ENCODE peak calls at places on chromosomes 2 and 18, in four cellular contexts. One of them, this sample, is unnamed.

GRCh38 chr2:44798139-44798659 is 143.3 kb upstream of the SIX3 start:
- DNase-seq in adrenal gland: no peak
- DNase-seq in A549: no peak
- DNase-seq in heart left ventricle: no peak
- DNase-seq in this sample: no peak

GRCh38 chr2:158034198-158034831 is 67.4 kb upstream of the UPP2 start:
- DNase-seq in adrenal gland: peak; percentile 69
- DNase-seq in A549: peak; percentile 26
- DNase-seq in heart left ventricle: no peak
- DNase-seq in this sample: no peak

GRCh38 chr18:23113576-23113975 is 21.7 kb upstream of the CABLES1 start:
- DNase-seq in adrenal gland: no peak
- DNase-seq in A549: no peak
- DNase-seq in heart left ventricle: no peak
- DNase-seq in this sample: no peak

GRCh38 chr2:238247002-238247822 is 7.4 kb upstream of the HES6 start:
- DNase-seq in adrenal gland: no peak
- DNase-seq in A549: no peak
- DNase-seq in heart left ventricle: no peak
- DNase-seq in this sample: no peak

GRCh38 chr2:118059919-118060478 is 28.3 kb upstream of the INSIG2 start:
- DNase-seq in adrenal gland: no peak
- DNase-seq in A549: no peak
- DNase-seq in heart left ventricle: no peak
- DNase-seq in this sample: no peak

GRCh38 chr2:220273082-220273481 is 645.7 kb downstream of the SLC4A3 start:
- DNase-seq in adrenal gland: no peak
- DNase-seq in A549: no peak
- DNase-seq in heart left ventricle: no peak
- DNase-seq in this sample: no peak

GRCh38 chr2:172647439-172647838 is 88.2 kb upstream of the RAPGEF4 start:
- DNase-seq in adrenal gland: no peak
- DNase-seq in A549: no peak
- DNase-seq in heart left ventricle: no peak
- DNase-seq in this sample: no peak

GRCh38 chr2:222296911-222297599 is 1.7 kb downstream of the PAX3 start:
- DNase-seq in adrenal gland: no peak
- DNase-seq in A549: no peak
- DNase-seq in heart left ventricle: no peak
- DNase-seq in this sample: no peak

GRCh38 chr2:96145028-96145939 is at the start of gene DUSP2:
- DNase-seq in adrenal gland: peak; percentile 66
- DNase-seq in A549: peak; percentile 18
- DNase-seq in heart left ventricle: peak; percentile 77
- DNase-seq in this sample: peak; percentile 96

GRCh38 chr2:43114210-43114609 is 112.2 kb downstream of the ZFP36L2 start:
- DNase-seq in adrenal gland: no peak
- DNase-seq in A549: no peak
- DNase-seq in heart left ventricle: no peak
- DNase-seq in this sample: no peak

GRCh38 chr2:133362061-133362476 is 206.2 kb downstream of the NCKAP5 start:
- DNase-seq in adrenal gland: no peak
- DNase-seq in A549: peak; percentile 1
- DNase-seq in heart left ventricle: no peak
- DNase-seq in this sample: no peak

GRCh38 chr18:76479351-76480238 is 15.4 kb downstream of the ZNF516 start:
- DNase-seq in adrenal gland: no peak
- DNase-seq in A549: no peak
- DNase-seq in heart left ventricle: no peak
- DNase-seq in this sample: no peak

GRCh38 chr18:59993560-59993959 is 93.8 kb downstream of the PMAIP1 start:
- DNase-seq in adrenal gland: no peak
- DNase-seq in A549: no peak
- DNase-seq in heart left ventricle: no peak
- DNase-seq in this sample: no peak

GRCh38 chr2:111661286-111661940 is 222.6 kb downstream of the ANAPC1 start:
- DNase-seq in adrenal gland: no peak
- DNase-seq in A549: no peak
- DNase-seq in heart left ventricle: no peak
- DNase-seq in this sample: no peak

GRCh38 chr2:239005586-239005985 is 157.7 kb downstream of the TWIST2 start:
- DNase-seq in adrenal gland: no peak
- DNase-seq in A549: no peak
- DNase-seq in heart left ventricle: no peak
- DNase-seq in this sample: no peak

GRCh38 chr2:144522741-144523605 is 3.1 kb upstream of the ZEB2 start:
- DNase-seq in adrenal gland: peak; percentile 54
- DNase-seq in A549: peak; percentile 14
- DNase-seq in heart left ventricle: peak; percentile 65
- DNase-seq in this sample: no peak

GRCh38 chr2:190819835-190820234 is 60.8 kb upstream of the GLS start:
- DNase-seq in adrenal gland: no peak
- DNase-seq in A549: no peak
- DNase-seq in heart left ventricle: no peak
- DNase-seq in this sample: no peak

GRCh38 chr2:42922790-42923631 is 130.6 kb upstream of the HAAO start:
- DNase-seq in adrenal gland: no peak
- DNase-seq in A549: no peak
- DNase-seq in heart left ventricle: no peak
- DNase-seq in this sample: no peak

GRCh38 chr2:177298191-177298590 is 33.7 kb upstream of the NFE2L2 start:
- DNase-seq in adrenal gland: no peak
- DNase-seq in A549: no peak
- DNase-seq in heart left ventricle: no peak
- DNase-seq in this sample: no peak

GRCh38 chr2:3758906-3759305 is 55.5 kb downstream of the DCDC2C start:
- DNase-seq in adrenal gland: no peak
- DNase-seq in A549: no peak
- DNase-seq in heart left ventricle: no peak
- DNase-seq in this sample: no peak

GRCh38 chr2:38959938-38960608 is 70.4 kb downstream of the ARHGEF33 start:
- DNase-seq in adrenal gland: peak; percentile 83
- DNase-seq in A549: no peak
- DNase-seq in heart left ventricle: peak; percentile 87
- DNase-seq in this sample: peak; percentile 12

GRCh38 chr2:164717000-164717597 is 95.8 kb upstream of the GRB14 start:
- DNase-seq in adrenal gland: no peak
- DNase-seq in A549: no peak
- DNase-seq in heart left ventricle: no peak
- DNase-seq in this sample: no peak

DNA sequence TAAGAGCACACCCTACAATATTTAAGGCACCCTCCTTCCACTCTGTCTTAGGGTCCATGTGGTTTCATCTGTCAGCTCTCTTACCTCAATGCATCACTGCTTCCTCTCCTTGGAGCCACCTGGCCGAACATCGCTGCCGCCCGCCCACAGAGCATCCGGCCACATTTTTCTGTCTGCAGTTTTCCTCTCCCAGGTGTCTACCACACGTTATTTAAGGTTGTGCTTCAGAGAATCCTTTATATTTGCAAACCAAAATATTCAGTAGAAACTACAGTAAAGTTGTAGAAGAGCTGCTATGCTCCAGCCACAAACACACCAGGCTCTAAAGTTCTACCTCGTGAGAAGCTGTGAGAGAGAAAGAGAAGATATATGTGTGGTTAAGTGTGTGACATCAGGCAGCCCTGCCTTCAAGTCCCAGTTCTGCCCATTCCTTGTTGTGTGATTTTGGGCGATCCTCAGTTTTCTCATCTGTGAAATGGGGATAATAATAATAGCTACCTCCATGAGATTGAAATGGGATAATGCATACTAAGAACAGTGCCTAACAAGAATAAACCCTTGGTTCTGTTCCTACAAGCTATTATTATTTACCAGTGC is 4.9 kb upstream of the STK17B start:
- DNase-seq in adrenal gland: no peak
- DNase-seq in A549: no peak
- DNase-seq in heart left ventricle: no peak
- DNase-seq in this sample: no peak
- TF ChIP-seq POLR2A in adrenal gland: no peak
- TF ChIP-seq POLR2A in A549: no peak
- TF ChIP-seq POLR2A in heart left ventricle: no peak
- TF ChIP-seq POLR2A in this sample: peak; percentile 12

GRCh38 chr2:213284105-213285090 is at the start of gene SPAG16:
- DNase-seq in adrenal gland: peak; percentile 99
- DNase-seq in A549: peak; percentile 89
- DNase-seq in heart left ventricle: peak; percentile 97
- DNase-seq in this sample: peak; percentile 84
- TF ChIP-seq POLR2A in adrenal gland: peak; percentile 35
- TF ChIP-seq POLR2A in A549: peak; percentile 60
- TF ChIP-seq POLR2A in heart left ventricle: no peak
- TF ChIP-seq POLR2A in this sample: peak; percentile 57

GRCh38 chr2:161370981-161371380 is 45.1 kb upstream of the TBR1 start:
- DNase-seq in adrenal gland: no peak
- DNase-seq in A549: no peak
- DNase-seq in heart left ventricle: no peak
- DNase-seq in this sample: no peak
- TF ChIP-seq POLR2A in adrenal gland: no peak
- TF ChIP-seq POLR2A in A549: no peak
- TF ChIP-seq POLR2A in heart left ventricle: no peak
- TF ChIP-seq POLR2A in this sample: no peak

DNA sequence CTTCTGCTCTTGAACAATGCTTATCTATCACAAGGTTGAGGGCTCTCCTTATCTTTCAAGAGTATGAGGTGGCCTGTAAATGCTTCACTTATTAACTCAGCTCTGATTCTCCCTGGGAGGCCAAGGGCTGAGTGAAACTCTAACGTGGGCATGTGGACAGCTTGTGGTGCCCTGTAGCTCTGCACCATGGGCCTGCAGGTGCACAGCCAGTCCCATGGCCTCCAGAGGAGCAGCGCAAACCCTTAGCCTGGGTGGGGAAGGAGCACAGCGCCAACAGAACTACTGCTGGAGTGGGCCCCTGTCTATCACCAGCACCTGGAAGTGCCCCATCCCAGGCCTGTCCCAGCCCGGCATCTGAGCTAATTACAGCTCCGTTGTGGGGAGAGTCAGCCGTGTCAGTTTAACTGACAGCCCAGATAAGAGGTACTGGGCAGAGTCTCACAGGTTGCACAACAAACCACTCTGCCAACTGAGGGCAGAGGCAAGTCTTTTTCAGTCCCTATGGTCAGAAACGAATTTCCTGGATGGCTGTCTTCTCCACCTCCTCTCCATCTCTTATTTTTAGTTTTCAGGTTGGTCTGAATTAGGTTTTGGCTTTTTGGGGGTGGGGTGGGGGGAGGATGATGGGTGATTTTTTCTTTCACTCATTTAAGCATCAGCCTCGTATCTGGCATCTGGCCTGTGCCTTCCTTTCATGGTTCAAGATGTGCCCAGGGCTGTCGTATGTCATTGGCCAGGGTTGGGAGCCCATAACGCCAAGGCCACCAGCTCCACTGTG is 219.5 kb downstream of the BCL2 start:
- DNase-seq in adrenal gland: no peak
- DNase-seq in A549: no peak
- DNase-seq in heart left ventricle: peak; percentile 86
- DNase-seq in this sample: no peak
- TF ChIP-seq POLR2A in adrenal gland: no peak
- TF ChIP-seq POLR2A in A549: no peak
- TF ChIP-seq POLR2A in heart left ventricle: no peak
- TF ChIP-seq POLR2A in this sample: no peak

This sample was measured in GM12892.